ENCODE peak calls at places on chromosomes 12 and 14, in ten cellular contexts. H, C, M, I, R, L, Q, S, V and Y are unnamed samples.
A peak's percentile ranks its signal among the peaks of the same experiment; 100 is the strongest.

GRCh38 chr14:69574266-69574953 is at the start of gene CCDC177:
- DNase-seq in L (peak; percentile 40), R (no peak), H (peak; percentile 85), M (peak; percentile 90), C (no peak), I (peak; percentile 77), S (peak; percentile 65), V (peak; percentile 77), Q (peak; percentile 71), Y (peak; percentile 30)

GRCh38 chr14:65732112-65732511 is 319.6 kb downstream of the FUT8 start:
- DNase-seq in S (no peak), I (no peak), V (no peak), R (no peak), C (no peak), M (no peak), H (no peak), L (no peak), Q (no peak), Y (no peak)

GRCh38 chr12:22627351-22627750 is 2.4 kb downstream of the ETNK1 start:
- DNase-seq in H (no peak), V (no peak), L (no peak), M (no peak), I (no peak), C (no peak), S (no peak), R (no peak), Q (no peak), Y (no peak)

GRCh38 chr12:14471497-14471896 is 96.2 kb downstream of the PLBD1 start:
- DNase-seq in R (no peak), S (no peak), Q (no peak), H (no peak), V (no peak), L (no peak), M (no peak), I (no peak), C (no peak), Y (no peak)

GRCh38 chr12:113418213-113418879 is 3.8 kb upstream of the SDSL start:
- DNase-seq in Q (no peak), S (no peak), I (no peak), C (peak; percentile 19), L (no peak), H (no peak), M (no peak), R (no peak), V (no peak), Y (peak; percentile 92)

GRCh38 chr14:99141236-99141635 is 130.8 kb downstream of the BCL11B start:
- DNase-seq in C (no peak), V (no peak), Q (no peak), S (no peak), M (peak; percentile 65), I (no peak), H (no peak), L (no peak), R (peak; percentile 6), Y (no peak)

GRCh38 chr14:24156840-24157239 is 4.2 kb upstream of the IRF9 start:
- DNase-seq in M (no peak), Q (no peak), V (no peak), R (no peak), S (no peak), C (no peak), H (no peak), I (no peak), L (no peak), Y (no peak)

GRCh38 chr14:63725786-63726185 is 2.1 kb downstream of the SGPP1 start:
- DNase-seq in M (no peak), V (no peak), Q (no peak), L (no peak), S (no peak), R (no peak), H (no peak), C (no peak), I (no peak), Y (no peak)

GRCh38 chr12:38586652-38587219 is 270.2 kb downstream of the ALG10B start:
- DNase-seq in C (no peak), Q (no peak), M (no peak), V (no peak), I (no peak), L (no peak), R (no peak), S (no peak), H (no peak), Y (no peak)

GRCh38 chr12:124191024-124191359 is 103.9 kb upstream of the RFLNA start:
- DNase-seq in I (no peak), R (no peak), V (no peak), Q (no peak), H (no peak), L (no peak), M (no peak), S (no peak), C (no peak), Y (no peak)

GRCh38 chr14:31543969-31544799 is 17.0 kb upstream of the NUBPL start:
- DNase-seq in H (no peak), M (no peak), L (no peak), S (no peak), R (no peak), Q (no peak), I (no peak), C (no peak), V (no peak), Y (no peak)

GRCh38 chr14:75417674-75418073 is 10.1 kb upstream of the JDP2 start:
- DNase-seq in S (peak; percentile 31), L (no peak), C (no peak), I (no peak), V (no peak), M (no peak), Q (no peak), R (no peak), H (no peak), Y (no peak)

GRCh38 chr14:75424496-75424895 is 3.3 kb upstream of the JDP2 start:
- DNase-seq in S (no peak), H (no peak), V (no peak), R (no peak), M (no peak), I (no peak), L (no peak), Q (no peak), C (no peak), Y (no peak)

GRCh38 chr14:75422169-75422568 is 5.7 kb upstream of the JDP2 start:
- DNase-seq in I (peak; percentile 52), R (no peak), Q (no peak), S (no peak), L (no peak), M (no peak), V (no peak), H (no peak), C (no peak), Y (no peak)

DNA sequence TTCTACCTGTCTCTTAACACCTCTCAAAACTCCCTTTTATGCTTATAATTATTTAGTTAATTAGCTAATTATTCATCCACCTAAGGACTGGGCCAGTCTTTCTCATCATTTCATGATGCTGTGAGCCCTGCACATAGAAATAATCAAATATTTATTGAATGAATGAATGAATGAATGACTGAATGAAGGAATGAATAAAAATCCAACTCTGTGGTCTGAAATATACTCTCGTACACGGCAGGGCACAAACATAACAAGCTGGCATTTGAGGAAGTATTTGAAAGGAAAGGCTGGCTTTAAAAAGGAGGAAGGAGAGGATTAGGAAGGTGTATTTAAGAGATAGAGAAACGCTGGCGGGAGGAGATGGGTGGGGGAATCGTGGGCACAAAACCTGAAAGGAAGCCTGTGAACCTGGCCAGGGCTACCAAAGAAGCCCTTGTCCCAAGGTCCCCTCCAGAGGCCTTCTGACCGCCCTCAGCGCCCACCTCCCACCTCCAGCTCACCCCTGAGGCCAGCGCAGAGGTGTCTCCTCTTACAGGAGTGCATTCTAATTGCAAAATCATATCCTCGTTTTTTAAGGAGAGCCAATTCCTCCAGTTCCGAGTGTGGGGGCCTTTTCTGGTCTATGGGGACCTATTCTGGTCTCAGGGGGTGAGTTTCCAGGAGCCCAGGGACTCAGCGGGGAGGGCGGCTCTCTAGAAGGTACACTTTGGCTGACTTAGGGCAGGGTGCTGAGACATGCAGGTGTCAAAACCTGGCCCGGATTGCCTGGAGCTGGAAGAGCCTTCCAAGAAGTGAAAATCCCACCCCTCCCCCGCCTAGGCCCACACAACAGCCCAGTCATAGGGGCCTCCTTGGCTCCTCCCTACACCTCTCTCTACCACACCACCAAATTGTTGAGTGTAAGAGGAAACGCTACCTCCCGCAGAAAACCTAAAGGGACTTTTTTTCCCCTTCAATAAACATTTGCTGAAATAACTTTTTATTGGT is 8.7 kb upstream of the JDP2 start:
- DNase-seq in C (no peak), I (no peak), R (no peak), S (peak; percentile 82), M (no peak), V (no peak), H (peak; percentile 89), L (no peak), Q (peak; percentile 63), Y (no peak)
- TF ChIP-seq POLR2A in C (no peak), I (no peak), R (no peak), S (no peak), M (no peak), V (no peak), H (no peak), L (no peak), Q (no peak), Y (no peak)

GRCh38 chr14:55128386-55129085 is 516 bp upstream of the LGALS3 start:
- DNase-seq in Q (no peak), I (no peak), C (no peak), S (no peak), R (no peak), M (no peak), L (no peak), H (no peak), V (no peak), Y (no peak)
- H3K4me3 ChIP-seq in Q (peak overlapping the region; percentile 64), I (peak overlapping the region; percentile 69), C (peak overlapping the region; percentile 75), S (peak overlapping the region; percentile 83), R (peak overlapping the region; percentile 87), M (peak overlapping the region; percentile 84), L (peak overlapping the region; percentile 65), H (peak overlapping the region; percentile 53), V (peak overlapping the region; percentile 95), Y (peak overlapping the region; percentile 80)

DNA sequence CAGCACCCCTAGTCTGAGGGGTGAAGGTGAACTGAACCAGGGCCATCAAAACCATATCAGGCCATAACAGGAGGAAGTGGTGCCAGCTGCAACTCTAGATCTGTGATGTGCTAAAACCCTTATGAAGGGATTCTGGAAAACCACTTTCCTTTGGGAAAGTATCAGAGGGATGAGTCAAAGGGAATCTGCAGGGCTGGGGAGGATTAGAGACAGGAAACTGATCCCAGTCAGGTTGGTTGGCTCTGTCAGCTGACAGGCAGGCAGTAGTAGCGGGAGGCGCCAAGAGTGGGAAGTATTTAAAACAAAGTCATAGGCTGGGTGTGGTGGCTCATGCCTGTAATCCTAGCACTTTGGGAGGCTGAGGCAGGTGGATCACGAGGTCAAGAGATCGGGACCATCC is 162.4 kb downstream of the PPM1H start:
- DNase-seq in R (no peak), Q (no peak), S (no peak), M (no peak), H (no peak), L (no peak), I (no peak), V (no peak), C (no peak), Y (no peak)
- TF ChIP-seq POLR2A in R (no peak), Q (no peak), S (no peak), M (no peak), H (no peak), L (no peak), I (no peak), V (no peak), C (no peak), Y (no peak)

DNA sequence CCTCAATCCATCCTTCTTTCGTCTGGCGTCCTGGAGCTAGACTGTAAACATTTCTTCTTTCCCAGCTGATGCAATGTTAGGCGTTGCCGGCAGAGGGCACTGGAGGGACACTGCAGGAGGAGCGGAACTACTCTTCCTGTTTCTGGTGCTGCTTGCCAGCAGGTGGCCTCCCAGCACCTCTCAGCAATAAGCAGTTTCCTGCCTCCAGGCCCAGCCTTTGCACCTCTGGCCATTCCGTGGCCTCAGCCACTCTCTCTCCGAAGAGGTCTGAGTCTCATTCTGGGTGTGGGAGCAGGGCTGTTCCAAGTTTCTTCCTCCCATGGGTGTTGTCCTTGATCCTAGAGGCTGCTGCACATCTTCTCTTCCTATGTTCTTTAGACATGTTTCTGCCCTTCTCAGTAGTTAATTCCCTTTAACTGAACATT is 7.5 kb upstream of the ASPG start:
- DNase-seq in I (peak; percentile 93), V (peak; percentile 87), S (peak; percentile 88), C (peak; percentile 82), H (peak; percentile 94), Q (peak; percentile 94), L (peak; percentile 82), M (peak; percentile 97), R (peak; percentile 92), Y (peak; percentile 90)
- H3K4me3 ChIP-seq in I (no peak overlapping the region), V (no peak overlapping the region), S (no peak overlapping the region), C (no peak overlapping the region), H (no peak overlapping the region), Q (no peak overlapping the region), L (no peak overlapping the region), M (no peak overlapping the region), R (no peak overlapping the region), Y (no peak overlapping the region)